ENCODE peak calls at places on chromosomes 3 and 15, in four cellular contexts. One of them, this sample, is unnamed.
A peak's percentile ranks its signal among the peaks of the same experiment; 100 is the strongest.

GRCh38 chr3:153052096-153052460 is 109.9 kb upstream of the RAP2B start:
- DNase-seq in transverse colon: peak; percentile 27
- DNase-seq in IMR-90: peak; percentile 95
- DNase-seq in thoracic aorta: no peak
- DNase-seq in this sample: peak; percentile 54

GRCh38 chr15:91651251-91651650 is 202.3 kb upstream of the SLCO3A1 start:
- DNase-seq in transverse colon: no peak
- DNase-seq in IMR-90: no peak
- DNase-seq in thoracic aorta: no peak
- DNase-seq in this sample: no peak

GRCh38 chr3:185503467-185503975 is 4.7 kb upstream of the TMEM41A start:
- DNase-seq in transverse colon: peak; percentile 28
- DNase-seq in IMR-90: no peak
- DNase-seq in thoracic aorta: no peak
- DNase-seq in this sample: no peak

GRCh38 chr3:115321396-115321795 is 174.3 kb upstream of the ZBTB20 start:
- DNase-seq in transverse colon: no peak
- DNase-seq in IMR-90: peak; percentile 31
- DNase-seq in thoracic aorta: no peak
- DNase-seq in this sample: no peak

GRCh38 chr15:67039349-67040075 is 25.9 kb upstream of the SMAD3 start:
- DNase-seq in transverse colon: no peak
- DNase-seq in IMR-90: no peak
- DNase-seq in thoracic aorta: no peak
- DNase-seq in this sample: no peak

GRCh38 chr3:101884776-101885175 is 35.5 kb downstream of the NFKBIZ start:
- DNase-seq in transverse colon: no peak
- DNase-seq in IMR-90: no peak
- DNase-seq in thoracic aorta: no peak
- DNase-seq in this sample: no peak

GRCh38 chr15:95296626-95297025 is 1033.9 kb upstream of the NR2F2 start:
- DNase-seq in transverse colon: no peak
- DNase-seq in IMR-90: no peak
- DNase-seq in thoracic aorta: no peak
- DNase-seq in this sample: no peak

GRCh38 chr3:192409203-192409837 is 318.0 kb downstream of the FGF12 start:
- DNase-seq in transverse colon: no peak
- DNase-seq in IMR-90: no peak
- DNase-seq in thoracic aorta: no peak
- DNase-seq in this sample: no peak

GRCh38 chr15:42408178-42408577 is 48.9 kb downstream of the CAPN3 start:
- DNase-seq in transverse colon: no peak
- DNase-seq in IMR-90: no peak
- DNase-seq in thoracic aorta: no peak
- DNase-seq in this sample: no peak

GRCh38 chr3:138114988-138115971 is at the start of gene DZIP1L:
- DNase-seq in transverse colon: peak; percentile 37
- DNase-seq in IMR-90: peak; percentile 70
- DNase-seq in thoracic aorta: no peak
- DNase-seq in this sample: peak; percentile 36

GRCh38 chr3:23629181-23629893 is 176.4 kb upstream of the UBE2E1 start:
- DNase-seq in transverse colon: no peak
- DNase-seq in IMR-90: peak; percentile 71
- DNase-seq in thoracic aorta: no peak
- DNase-seq in this sample: peak; percentile 49

GRCh38 chr3:194491996-194492395 is 5.2 kb upstream of the ATP13A3 start:
- DNase-seq in transverse colon: no peak
- DNase-seq in IMR-90: no peak
- DNase-seq in thoracic aorta: no peak
- DNase-seq in this sample: no peak

GRCh38 chr3:54963621-54964020 is 35.8 kb upstream of the LRTM1 start:
- DNase-seq in transverse colon: no peak
- DNase-seq in IMR-90: no peak
- DNase-seq in thoracic aorta: no peak
- DNase-seq in this sample: no peak

GRCh38 chr15:79071901-79072300 is 18.7 kb downstream of the RASGRF1 start:
- DNase-seq in transverse colon: no peak
- DNase-seq in IMR-90: no peak
- DNase-seq in thoracic aorta: no peak
- DNase-seq in this sample: no peak

GRCh38 chr15:36177590-36178281 is 401.7 kb upstream of the CDIN1 start:
- DNase-seq in transverse colon: no peak
- DNase-seq in IMR-90: peak; percentile 43
- DNase-seq in thoracic aorta: no peak
- DNase-seq in this sample: no peak

GRCh38 chr3:127735767-127736693 is 63.3 kb downstream of the ABTB1 start:
- DNase-seq in transverse colon: peak; percentile 41
- DNase-seq in IMR-90: peak; percentile 86
- DNase-seq in thoracic aorta: no peak
- DNase-seq in this sample: peak; percentile 46

DNA sequence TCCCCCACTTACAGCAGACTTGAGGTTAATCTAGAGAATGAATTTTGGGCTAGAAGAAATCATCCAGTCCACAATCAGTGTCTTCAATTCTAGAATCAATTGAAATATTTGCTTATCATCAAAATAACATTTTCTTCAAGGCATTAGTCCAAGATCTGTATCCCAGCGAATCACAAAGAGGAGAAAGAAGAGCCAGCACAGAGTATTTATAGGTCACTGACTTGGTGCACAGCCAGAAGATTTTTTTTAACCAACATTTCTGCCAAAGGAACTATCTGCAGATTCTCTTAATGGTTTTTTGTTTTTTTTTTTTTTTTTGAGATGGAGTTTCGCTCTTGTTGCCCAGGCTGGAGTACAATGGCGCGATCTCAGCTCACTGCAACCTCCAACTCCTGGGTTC is 178.2 kb downstream of the TNIK start:
- DNase-seq in transverse colon: no peak
- DNase-seq in IMR-90: peak; percentile 69
- DNase-seq in thoracic aorta: no peak
- DNase-seq in this sample: peak; percentile 21
- H3K4me1 ChIP-seq in transverse colon: no peaks in the 10 kb centered on the region
- H3K4me1 ChIP-seq in IMR-90: peaks cover 12% of the 10 kb centered on the region
- H3K4me1 ChIP-seq in thoracic aorta: peaks cover 44% of the 10 kb centered on the region
- H3K4me1 ChIP-seq in this sample: no peaks in the 10 kb centered on the region

GRCh38 chr3:40615110-40615915 is 90.6 kb downstream of the ZNF621 start:
- DNase-seq in transverse colon: no peak
- DNase-seq in IMR-90: no peak
- DNase-seq in thoracic aorta: no peak
- DNase-seq in this sample: no peak

GRCh38 chr3:40615916-40616315 is 91.2 kb downstream of the ZNF621 start:
- DNase-seq in transverse colon: no peak
- DNase-seq in IMR-90: no peak
- DNase-seq in thoracic aorta: no peak
- DNase-seq in this sample: no peak

GRCh38 chr3:40617084-40617483 is 92.3 kb downstream of the ZNF621 start:
- DNase-seq in transverse colon: no peak
- DNase-seq in IMR-90: no peak
- DNase-seq in thoracic aorta: no peak
- DNase-seq in this sample: no peak

GRCh38 chr3:40616420-40616819 is 91.7 kb downstream of the ZNF621 start:
- DNase-seq in transverse colon: no peak
- DNase-seq in IMR-90: no peak
- DNase-seq in thoracic aorta: no peak
- DNase-seq in this sample: no peak

DNA sequence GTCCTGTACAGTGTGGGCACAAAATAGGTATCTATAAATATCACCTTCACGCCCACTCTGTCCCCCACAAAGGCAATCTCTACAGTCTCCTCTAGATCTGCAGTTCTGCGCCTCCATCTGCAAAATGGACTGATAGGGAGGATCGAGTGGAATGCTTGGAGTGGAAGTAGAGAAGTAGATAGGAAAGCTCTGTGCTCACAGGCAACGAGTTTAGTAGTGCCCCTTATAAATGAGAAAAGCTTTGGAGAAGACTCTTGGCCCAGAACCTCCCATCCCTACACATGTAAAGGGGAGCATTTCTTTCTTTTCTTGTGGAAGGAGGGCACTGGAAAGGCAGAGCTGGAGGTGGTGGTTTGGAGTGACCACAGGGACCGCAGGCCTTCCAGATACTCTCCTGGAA is 88.5 kb downstream of the ZNF621 start:
- DNase-seq in transverse colon: no peak
- DNase-seq in IMR-90: no peak
- DNase-seq in thoracic aorta: no peak
- DNase-seq in this sample: no peak
- H3K4me1 ChIP-seq in transverse colon: no peaks in the 10 kb centered on the region
- H3K4me1 ChIP-seq in IMR-90: no peaks in the 10 kb centered on the region
- H3K4me1 ChIP-seq in thoracic aorta: peaks cover 6% of the 10 kb centered on the region
- H3K4me1 ChIP-seq in this sample: no peaks in the 10 kb centered on the region

DNA sequence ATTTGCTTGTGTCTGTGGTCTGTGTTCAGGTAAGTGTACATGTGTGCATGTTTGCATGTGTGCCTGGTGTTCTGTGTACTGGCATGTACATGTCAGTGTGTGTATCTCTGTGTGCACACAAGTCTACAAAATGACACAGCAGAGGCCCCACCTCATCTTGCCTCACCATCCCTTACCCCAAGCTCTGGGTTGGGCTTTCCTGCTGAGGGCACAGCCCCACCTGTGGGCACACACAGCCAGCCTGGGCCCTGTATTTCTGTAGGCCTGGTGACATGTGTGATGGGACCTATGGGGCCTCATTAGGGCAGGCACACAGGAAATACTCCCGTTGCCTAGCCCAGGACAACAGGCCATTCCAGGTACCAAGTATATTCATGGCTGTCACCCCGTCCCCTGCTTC is 13.5 kb downstream of the VIPR1 start:
- DNase-seq in transverse colon: peak; percentile 36
- DNase-seq in IMR-90: no peak
- DNase-seq in thoracic aorta: no peak
- DNase-seq in this sample: no peak
- H3K4me1 ChIP-seq in transverse colon: peaks cover 19% of the 10 kb centered on the region
- H3K4me1 ChIP-seq in IMR-90: no peaks in the 10 kb centered on the region
- H3K4me1 ChIP-seq in thoracic aorta: peaks cover 65% of the 10 kb centered on the region
- H3K4me1 ChIP-seq in this sample: peaks cover 19% of the 10 kb centered on the region

DNA sequence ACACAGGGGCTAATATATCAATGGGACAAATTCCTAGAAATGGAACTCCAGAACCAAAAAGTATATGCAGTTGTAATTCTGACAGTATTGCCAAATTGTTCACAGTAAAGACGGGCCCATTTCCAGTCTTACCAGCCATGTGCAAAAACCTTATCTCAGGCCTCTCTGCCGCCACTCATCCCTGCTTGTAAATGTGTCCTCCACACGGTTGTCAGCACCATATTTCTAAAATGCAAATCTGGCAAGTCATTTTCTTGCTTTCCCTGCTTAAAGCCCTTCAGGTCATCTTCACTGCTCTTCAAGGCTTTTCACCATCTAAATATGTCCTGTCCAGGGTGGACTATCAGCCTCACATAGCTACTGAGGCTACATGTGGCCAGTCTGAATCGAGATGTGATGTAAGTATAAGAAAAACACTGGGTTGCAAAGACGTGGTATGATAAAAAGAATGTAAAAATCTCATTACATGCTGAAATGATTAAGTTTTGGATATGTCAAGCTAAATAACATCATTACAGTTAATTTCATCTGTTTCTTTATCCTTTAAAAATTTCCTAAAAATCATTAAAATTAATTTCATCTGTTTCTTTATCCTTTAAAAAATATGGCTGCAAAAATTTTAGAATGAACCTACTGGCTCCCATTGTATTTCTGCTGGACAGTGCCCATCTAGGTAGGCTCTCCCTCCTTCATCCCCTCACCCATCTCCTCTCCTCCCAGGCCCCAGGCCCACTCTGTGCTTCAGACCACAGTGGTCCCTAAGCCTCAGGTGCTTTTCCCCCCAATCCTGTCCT is 980 bp downstream of the PARP9 start:
- DNase-seq in transverse colon: no peak
- DNase-seq in IMR-90: no peak
- DNase-seq in thoracic aorta: no peak
- DNase-seq in this sample: no peak
- H3K4me1 ChIP-seq in transverse colon: peaks cover 8% of the 10 kb centered on the region
- H3K4me1 ChIP-seq in IMR-90: peaks cover 3% of the 10 kb centered on the region
- H3K4me1 ChIP-seq in thoracic aorta: peaks cover 35% of the 10 kb centered on the region
- H3K4me1 ChIP-seq in this sample: no peaks in the 10 kb centered on the region